ENCODE peak calls at places on chromosome 17, in five cellular contexts. A is AG09309, V is mesothelial cell of epicardium, K is HFF-Myc, F is NB4. P is an unnamed sample.

GRCh38 chr17:77803726-77804125 is 154.8 kb upstream of the TNRC6C start:
- DNase-seq in K (no peak), V (no peak), A (no peak), F (no peak), P (no peak)

GRCh38 chr17:60080545-60080944 is 1.8 kb upstream of the HEATR6 start:
- DNase-seq in V (no peak), K (no peak), F (no peak), A (no peak), P (no peak)

GRCh38 chr17:29376667-29377268 is 13.4 kb upstream of the TAOK1 start:
- DNase-seq in A (peak; percentile 41), V (peak; percentile 41), K (peak; percentile 46), F (peak; percentile 28), P (no peak)

GRCh38 chr17:50259484-50260324 is 14.6 kb upstream of the TMEM92 start:
- DNase-seq in K (no peak), A (no peak), F (no peak), V (no peak), P (no peak)

GRCh38 chr17:48037924-48038323 is 327 bp upstream of the COPZ2 start:
- DNase-seq in K (no peak), V (no peak), A (no peak), F (no peak), P (no peak)

GRCh38 chr17:21495281-21495680 is 119.1 kb downstream of the KCNJ12 start:
- DNase-seq in K (no peak), A (no peak), F (no peak), V (peak; percentile 14), P (no peak)

GRCh38 chr17:79919862-79920720 is 80.9 kb upstream of the CBX4 start:
- DNase-seq in A (no peak), K (no peak), F (no peak), V (no peak), P (no peak)

GRCh38 chr17:36813357-36813756 is 123.9 kb upstream of the LHX1 start:
- DNase-seq in V (no peak), K (no peak), F (no peak), A (no peak), P (no peak)

GRCh38 chr17:45964634-45965033 is 34.4 kb upstream of the STH start:
- DNase-seq in V (no peak), F (no peak), A (no peak), K (no peak), P (no peak)

GRCh38 chr17:58960068-58960467 is 146.6 kb downstream of the TRIM37 start:
- DNase-seq in V (no peak), K (peak; percentile 21), A (peak; percentile 38), F (peak; percentile 25), P (peak; percentile 15)

GRCh38 chr17:50909765-50910661 is 43.9 kb upstream of the TOB1 start:
- DNase-seq in F (peak; percentile 68), K (no peak), V (no peak), A (no peak), P (no peak)

GRCh38 chr17:29003289-29003688 is 2.5 kb downstream of the SEZ6 start:
- DNase-seq in V (no peak), K (no peak), F (no peak), A (no peak), P (no peak)

GRCh38 chr17:46141645-46142044 is 51.6 kb downstream of the KANSL1 start:
- DNase-seq in A (no peak), V (no peak), F (no peak), K (no peak), P (no peak)

GRCh38 chr17:78689029-78689428 is 93.0 kb downstream of the CYTH1 start:
- DNase-seq in A (no peak), F (no peak), K (no peak), V (no peak), P (no peak)

GRCh38 chr17:38701504-38702165 is 3.4 kb upstream of the MLLT6 start:
- DNase-seq in K (no peak), V (no peak), A (no peak), F (peak; percentile 79), P (no peak)

GRCh38 chr17:50845260-50846147 is 10.1 kb downstream of the WFIKKN2 start:
- DNase-seq in V (no peak), K (no peak), F (no peak), A (no peak), P (no peak)

GRCh38 chr17:3992370-3992769 is 28.1 kb upstream of the ATP2A3 start:
- DNase-seq in A (no peak), V (no peak), F (no peak), K (no peak), P (no peak)

GRCh38 chr17:50039058-50039457 is 16.9 kb upstream of the ITGA3 start:
- DNase-seq in V (no peak), A (no peak), K (no peak), F (no peak), P (no peak)

GRCh38 chr17:77153487-77153886 is 12.7 kb downstream of the SEC14L1 start:
- DNase-seq in A (no peak), F (no peak), K (no peak), V (no peak), P (no peak)

GRCh38 chr17:74110467-74110866 is 93.0 kb upstream of the RPL38 start:
- DNase-seq in K (no peak), A (no peak), F (no peak), V (no peak), P (no peak)

GRCh38 chr17:59746849-59747445 is 39.5 kb downstream of the VMP1 start:
- DNase-seq in K (no peak), A (no peak), V (no peak), F (peak; percentile 62), P (no peak)

GRCh38 chr17:3827124-3827773 is 18.8 kb downstream of the NCBP3 start:
- DNase-seq in F (peak; percentile 66), V (peak; percentile 47), K (peak; percentile 43), A (peak; percentile 41), P (no peak)

GRCh38 chr17:43211480-43212402 is at the start of gene TMEM106A:
- DNase-seq in F (peak; percentile 85), V (peak; percentile 73), K (peak; percentile 36), A (peak; percentile 61), P (peak; percentile 69)
- TF ChIP-seq CTCF in F (peak; percentile 9), V (peak; percentile 34), K (peak; percentile 21), A (peak; percentile 41), P (peak; percentile 34)

DNA sequence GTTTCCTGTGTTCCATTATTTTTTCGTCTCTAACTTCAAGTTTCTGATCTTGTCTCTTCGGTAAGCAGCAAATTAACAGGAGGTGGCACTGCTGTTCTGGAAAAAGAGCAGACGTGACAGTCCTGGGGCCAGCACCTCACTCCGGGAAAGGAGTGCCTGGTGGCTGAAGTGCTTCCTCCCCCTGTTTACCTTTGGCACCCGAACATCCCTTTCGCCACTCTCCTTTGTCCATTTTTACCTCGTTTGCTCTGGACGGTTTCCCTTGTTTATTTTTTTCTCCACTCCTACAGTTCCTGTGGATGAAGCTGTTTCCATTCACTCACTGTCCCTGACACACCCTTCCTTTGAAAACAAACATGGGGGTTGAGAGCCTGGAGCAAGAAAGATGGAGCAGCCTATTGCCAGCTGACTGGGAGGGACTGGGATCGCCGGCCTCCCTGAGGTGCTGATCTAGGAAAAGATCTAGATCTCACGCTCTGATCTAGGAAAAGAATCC is 12.6 kb downstream of the SAP30BP start:
- DNase-seq in V (no peak), A (no peak), K (no peak), F (no peak), P (no peak)
- TF ChIP-seq CTCF in V (no peak), A (peak; percentile 32), K (peak; percentile 34), F (no peak), P (peak; percentile 18)

GRCh38 chr17:19646788-19647696 is 1.5 kb upstream of the ALDH3A2 start:
- DNase-seq in A (no peak), V (no peak), F (peak; percentile 64), K (no peak), P (no peak)

GRCh38 chr17:19650826-19651225 is 2.3 kb downstream of the ALDH3A2 start:
- DNase-seq in K (no peak), A (no peak), F (no peak), V (no peak), P (no peak)

GRCh38 chr17:19651461-19652238 is 3.1 kb downstream of the ALDH3A2 start:
- DNase-seq in A (no peak), K (no peak), V (no peak), F (no peak), P (no peak)

GRCh38 chr17:19647697-19648474 is 665 bp upstream of the ALDH3A2 start:
- DNase-seq in F (peak; percentile 97), K (no peak), V (peak; percentile 63), A (peak; percentile 37), P (peak; percentile 25)

GRCh38 chr17:19648475-19649406 is at the start of gene ALDH3A2:
- DNase-seq in K (peak; percentile 62), V (peak; percentile 93), F (peak; percentile 99), A (peak; percentile 49), P (peak; percentile 74)
- TF ChIP-seq CTCF in K (no peak), V (no peak), F (no peak), A (peak; percentile 31), P (peak; percentile 40)

GRCh38 chr17:44308320-44308818 is at the start of gene RUNDC3A:
- DNase-seq in K (no peak), F (peak; percentile 74), V (peak; percentile 97), A (no peak), P (peak; percentile 45)

GRCh38 chr17:44308865-44309264 is 464 bp downstream of the RUNDC3A start:
- DNase-seq in F (no peak), V (no peak), A (no peak), K (no peak), P (no peak)

GRCh38 chr17:44310612-44311376 is 2.4 kb downstream of the RUNDC3A start:
- DNase-seq in K (no peak), A (no peak), F (no peak), V (no peak), P (no peak)

GRCh38 chr17:44310188-44310587 is 1.8 kb downstream of the RUNDC3A start:
- DNase-seq in A (no peak), F (no peak), K (no peak), V (no peak), P (no peak)

GRCh38 chr17:44309472-44309871 is 1.1 kb downstream of the RUNDC3A start:
- DNase-seq in A (no peak), K (no peak), V (no peak), F (no peak), P (no peak)
- TF ChIP-seq CTCF in A (no peak), K (no peak), V (no peak), F (no peak), P (no peak)